ENCODE peak calls at places on chromosomes 3 and 15, in nine cellular contexts. X, U, E, W, V, T, I, R and Y are unnamed samples. For H3K4me1, the result is how much of the 10 kb centered on the place peaks cover.

GRCh38 chr3:153414972-153415371 is 252.9 kb downstream of the RAP2B start:
- DNase-seq in X (no peak), U (no peak), E (no peak), W (no peak), V (no peak), T (no peak), I (no peak), R (no peak), Y (no peak)

GRCh38 chr3:149245738-149246451 is 24.3 kb upstream of the CP start:
- DNase-seq in X (no peak), U (no peak), E (no peak), W (peak), V (no peak), T (peak), I (no peak), R (no peak), Y (no peak)

GRCh38 chr3:53222183-53222901 is 33.5 kb downstream of the TKT start:
- DNase-seq in X (no peak), U (no peak), E (no peak), W (no peak), V (no peak), T (no peak), I (no peak), R (no peak), Y (no peak)

GRCh38 chr3:127690823-127691452 is 18.2 kb downstream of the ABTB1 start:
- DNase-seq in X (peak), U (peak), E (peak), W (peak), V (no peak), T (peak), I (no peak), R (no peak), Y (peak)

GRCh38 chr3:180918542-180918941 is 6.1 kb downstream of the FXR1 start:
- DNase-seq in X (no peak), U (no peak), E (no peak), W (no peak), V (no peak), T (no peak), I (no peak), R (no peak), Y (no peak)

GRCh38 chr3:153285194-153285641 is 123.2 kb downstream of the RAP2B start:
- DNase-seq in X (no peak), U (no peak), E (no peak), W (peak), V (no peak), T (peak), I (no peak), R (no peak), Y (no peak)

GRCh38 chr3:38655708-38656300 is 6.3 kb upstream of the SCN5A start:
- DNase-seq in X (no peak), U (no peak), E (no peak), W (peak), V (no peak), T (peak), I (no peak), R (no peak), Y (no peak)

GRCh38 chr3:16013563-16013962 is 160.9 kb upstream of the GALNT15 start:
- DNase-seq in X (no peak), U (no peak), E (no peak), W (peak), V (no peak), T (peak), I (no peak), R (no peak), Y (no peak)

GRCh38 chr3:185176756-185177359 is 24.0 kb upstream of the C3orf70 start:
- DNase-seq in X (no peak), U (peak), E (no peak), W (peak), V (no peak), T (peak), I (peak), R (no peak), Y (no peak)

GRCh38 chr3:184691397-184692131 is 20.3 kb downstream of the MAGEF1 start:
- DNase-seq in X (peak), U (no peak), E (no peak), W (no peak), V (peak), T (peak), I (peak), R (no peak), Y (no peak)

GRCh38 chr3:184371570-184372018 is 6.4 kb downstream of the THPO start:
- DNase-seq in X (peak), U (peak), E (peak), W (peak), V (peak), T (peak), I (peak), R (no peak), Y (peak)

GRCh38 chr15:92636950-92637481 is 18.6 kb downstream of the FAM174B start:
- DNase-seq in X (no peak), U (no peak), E (no peak), W (no peak), V (no peak), T (no peak), I (no peak), R (peak), Y (no peak)

GRCh38 chr3:87359807-87360206 is 83.4 kb upstream of the POU1F1 start:
- DNase-seq in X (no peak), U (no peak), E (no peak), W (no peak), V (no peak), T (no peak), I (no peak), R (no peak), Y (no peak)

GRCh38 chr3:182621435-182622240 is 171.7 kb upstream of the ATP11B start:
- DNase-seq in X (no peak), U (no peak), E (no peak), W (peak), V (no peak), T (no peak), I (no peak), R (no peak), Y (no peak)
- H3K4me1 ChIP-seq in X (under half), U (under half), E (under half), W (under half), V (under half), T (under half), I (under half), R (under half), Y (under half)

GRCh38 chr15:66474140-66474539 is 23.4 kb downstream of the SNAPC5 start:
- DNase-seq in X (no peak), U (no peak), E (no peak), W (no peak), V (no peak), T (no peak), I (no peak), R (peak), Y (no peak)

GRCh38 chr15:66477011-66477410 is 20.6 kb downstream of the SNAPC5 start:
- DNase-seq in X (no peak), U (no peak), E (no peak), W (no peak), V (no peak), T (no peak), I (no peak), R (no peak), Y (no peak)

GRCh38 chr15:66476535-66476934 is 21.0 kb downstream of the SNAPC5 start:
- DNase-seq in X (no peak), U (no peak), E (no peak), W (no peak), V (no peak), T (no peak), I (no peak), R (no peak), Y (no peak)

GRCh38 chr15:66472176-66472999 is 25.2 kb downstream of the SNAPC5 start:
- DNase-seq in X (no peak), U (no peak), E (no peak), W (peak), V (peak), T (peak), I (no peak), R (no peak), Y (no peak)
- H3K27ac ChIP-seq in X (no peak), U (peak), E (no peak), W (no peak), V (no peak), T (peak), I (peak), R (peak), Y (no peak)

GRCh38 chr3:143171656-143172055 is 52.1 kb downstream of the CHST2 start:
- DNase-seq in X (no peak), U (no peak), E (no peak), W (no peak), V (no peak), T (peak), I (no peak), R (no peak), Y (no peak)

GRCh38 chr3:143170676-143171075 is 51.1 kb downstream of the CHST2 start:
- DNase-seq in X (no peak), U (no peak), E (no peak), W (peak), V (no peak), T (peak), I (no peak), R (no peak), Y (no peak)

GRCh38 chr3:143173242-143173641 is 53.7 kb downstream of the CHST2 start:
- DNase-seq in X (no peak), U (no peak), E (no peak), W (no peak), V (no peak), T (no peak), I (no peak), R (no peak), Y (no peak)

GRCh38 chr3:143171141-143171651 is 51.6 kb downstream of the CHST2 start:
- DNase-seq in X (no peak), U (no peak), E (no peak), W (peak), V (no peak), T (peak), I (no peak), R (no peak), Y (no peak)

GRCh38 chr3:143172313-143173054 is 52.9 kb downstream of the CHST2 start:
- DNase-seq in X (no peak), U (no peak), E (no peak), W (no peak), V (no peak), T (peak), I (no peak), R (no peak), Y (no peak)
- H3K4me1 ChIP-seq in X (under half), U (under half), E (under half), W (under half), V (under half), T (under half), I (under half), R (under half), Y (under half)

GRCh38 chr15:37115538-37115937 is 15.2 kb upstream of the MEIS2 start:
- DNase-seq in X (no peak), U (no peak), E (no peak), W (no peak), V (no peak), T (no peak), I (no peak), R (no peak), Y (no peak)

GRCh38 chr15:37109952-37110630 is 9.7 kb upstream of the MEIS2 start:
- DNase-seq in X (peak), U (peak), E (peak), W (no peak), V (no peak), T (peak), I (peak), R (no peak), Y (peak)

GRCh38 chr15:37111427-37111717 is 11.0 kb upstream of the MEIS2 start:
- DNase-seq in X (no peak), U (no peak), E (no peak), W (no peak), V (no peak), T (no peak), I (no peak), R (no peak), Y (no peak)

GRCh38 chr15:37112171-37112570 is 11.8 kb upstream of the MEIS2 start:
- DNase-seq in X (no peak), U (no peak), E (no peak), W (no peak), V (no peak), T (no peak), I (no peak), R (no peak), Y (no peak)

DNA sequence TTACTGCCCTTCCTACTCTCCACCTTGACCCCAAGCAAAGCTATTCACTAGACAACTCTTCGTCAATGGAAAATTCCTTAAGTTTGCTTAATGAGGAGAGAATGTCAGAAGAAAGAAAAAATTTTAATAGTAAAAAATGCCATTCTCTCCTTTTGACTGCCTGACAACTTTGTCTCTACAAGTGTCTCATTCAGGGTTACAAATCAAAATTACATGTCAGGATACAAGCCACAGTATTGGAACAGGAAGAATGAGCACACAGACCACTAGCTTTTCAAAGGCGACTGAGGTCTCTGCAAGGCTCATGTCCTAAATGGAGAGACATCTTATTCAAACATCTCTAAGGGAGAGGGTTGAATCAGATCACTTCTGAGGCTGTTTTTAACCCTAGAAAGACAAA is 12.6 kb upstream of the MEIS2 start:
- DNase-seq in X (no peak), U (no peak), E (no peak), W (no peak), V (no peak), T (no peak), I (no peak), R (no peak), Y (no peak)
- H3K27ac ChIP-seq in X (no peak), U (no peak), E (no peak), W (no peak), V (no peak), T (no peak), I (peak), R (no peak), Y (no peak)

DNA sequence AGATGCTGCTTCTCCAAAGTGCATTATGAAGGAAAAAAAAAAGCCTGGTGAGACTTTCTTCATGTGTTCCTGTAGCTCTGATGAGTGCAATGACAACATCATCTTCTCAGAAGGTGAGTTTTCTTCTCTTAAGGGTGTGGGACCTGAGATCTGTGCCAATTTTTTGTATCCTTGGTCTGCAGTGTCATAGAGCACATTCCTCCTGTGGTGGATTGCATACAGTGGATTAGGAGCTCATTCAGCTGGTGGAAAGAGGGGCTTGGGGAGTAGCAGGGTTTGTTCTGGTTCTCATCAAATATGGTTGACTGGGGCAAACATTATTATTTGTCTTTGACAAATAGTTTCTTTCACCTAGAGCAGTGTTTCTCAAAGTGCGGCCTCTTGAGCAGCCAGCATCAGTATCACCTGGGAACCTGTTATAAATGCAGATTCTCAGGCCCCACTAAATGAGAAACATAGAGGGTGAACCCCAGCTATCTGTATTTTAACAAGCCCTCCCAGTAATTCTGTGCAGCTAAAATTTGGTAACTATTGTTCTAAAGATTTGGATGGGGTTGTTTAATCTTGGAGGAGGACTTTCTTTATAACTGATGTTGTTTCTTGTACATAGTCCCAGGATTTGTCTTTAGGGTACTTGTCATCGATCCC is 44.1 kb downstream of the TGFBR2 start:
- DNase-seq in X (no peak), U (no peak), E (no peak), W (no peak), V (no peak), T (no peak), I (no peak), R (no peak), Y (no peak)
- H3K4me1 ChIP-seq in X (under half), U (half or more), E (under half), W (under half), V (under half), T (under half), I (under half), R (under half), Y (under half)

GRCh38 chr15:55348281-55348778 is 29.3 kb downstream of the PIGB start:
- DNase-seq in X (no peak), U (no peak), E (no peak), W (no peak), V (no peak), T (no peak), I (no peak), R (peak), Y (no peak)
- H3K27ac ChIP-seq in X (no peak), U (no peak), E (no peak), W (no peak), V (no peak), T (no peak), I (no peak), R (no peak), Y (no peak)

GRCh38 chr3:150736903-150737832 is 25.8 kb downstream of the SIAH2 start:
- DNase-seq in X (no peak), U (no peak), E (no peak), W (no peak), V (no peak), T (no peak), I (no peak), R (no peak), Y (no peak)

GRCh38 chr3:150738688-150739087 is 24.3 kb downstream of the SIAH2 start:
- DNase-seq in X (no peak), U (no peak), E (no peak), W (no peak), V (no peak), T (no peak), I (no peak), R (no peak), Y (no peak)

GRCh38 chr3:150736316-150736719 is 26.7 kb downstream of the SIAH2 start:
- DNase-seq in X (no peak), U (no peak), E (no peak), W (no peak), V (no peak), T (no peak), I (no peak), R (peak), Y (no peak)

GRCh38 chr3:150739200-150739863 is 23.6 kb downstream of the SIAH2 start:
- DNase-seq in X (no peak), U (no peak), E (no peak), W (no peak), V (no peak), T (no peak), I (no peak), R (no peak), Y (no peak)

DNA sequence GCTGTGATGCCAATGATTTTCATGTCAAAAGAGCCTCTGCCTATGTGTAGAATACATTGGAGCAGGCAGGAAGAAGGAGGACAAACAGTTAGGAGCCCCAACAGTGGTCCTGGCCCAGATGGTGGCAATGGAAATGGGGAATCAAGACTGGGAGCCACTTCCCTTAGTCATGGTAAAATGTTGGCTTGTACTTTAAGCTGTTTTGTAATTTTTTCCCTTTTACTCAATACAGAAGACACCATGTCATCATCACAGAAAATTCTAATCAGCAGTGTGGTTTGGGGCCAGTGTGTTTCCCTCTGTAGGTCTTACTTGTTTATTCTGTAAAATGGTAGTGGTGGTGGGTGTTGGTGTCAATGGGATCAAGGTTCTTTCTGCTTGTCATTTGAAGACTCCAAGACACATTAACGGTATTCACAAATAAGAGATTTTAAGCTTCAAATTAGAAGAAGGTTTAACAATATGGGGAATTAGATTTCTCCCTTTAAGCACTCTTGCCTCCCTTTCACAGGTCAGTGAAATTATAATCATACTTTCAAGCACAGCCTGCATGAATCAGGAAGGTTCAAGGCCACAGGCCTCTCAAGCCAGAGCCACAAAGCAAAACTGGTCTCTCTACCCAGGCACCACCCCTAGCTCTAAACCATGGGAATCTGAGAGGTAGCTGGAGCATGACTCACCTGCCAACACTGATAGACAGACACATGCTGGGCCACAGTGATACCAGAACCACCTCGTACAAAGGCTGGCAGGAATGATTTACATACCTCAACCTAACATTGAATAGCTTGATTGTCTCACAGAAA is 24.9 kb downstream of the SIAH2 start:
- DNase-seq in X (no peak), U (no peak), E (no peak), W (no peak), V (peak), T (peak), I (no peak), R (no peak), Y (no peak)
- H3K4me1 ChIP-seq in X (under half), U (half or more), E (half or more), W (under half), V (under half), T (under half), I (under half), R (under half), Y (under half)

GRCh38 chr15:40696228-40696627 is 1.3 kb downstream of the RAD51 start:
- DNase-seq in X (no peak), U (no peak), E (no peak), W (no peak), V (no peak), T (no peak), I (no peak), R (no peak), Y (no peak)
- H3K27ac ChIP-seq in X (no peak), U (no peak), E (no peak), W (no peak), V (no peak), T (peak), I (no peak), R (no peak), Y (no peak)

GRCh38 chr3:71724584-71725278 is 471 bp downstream of the EIF4E3 start:
- DNase-seq in X (peak), U (peak), E (peak), W (no peak), V (peak), T (no peak), I (peak), R (no peak), Y (no peak)
- H3K4me1 ChIP-seq in X (under half), U (under half), E (under half), W (under half), V (under half), T (under half), I (under half), R (under half), Y (under half)

DNA sequence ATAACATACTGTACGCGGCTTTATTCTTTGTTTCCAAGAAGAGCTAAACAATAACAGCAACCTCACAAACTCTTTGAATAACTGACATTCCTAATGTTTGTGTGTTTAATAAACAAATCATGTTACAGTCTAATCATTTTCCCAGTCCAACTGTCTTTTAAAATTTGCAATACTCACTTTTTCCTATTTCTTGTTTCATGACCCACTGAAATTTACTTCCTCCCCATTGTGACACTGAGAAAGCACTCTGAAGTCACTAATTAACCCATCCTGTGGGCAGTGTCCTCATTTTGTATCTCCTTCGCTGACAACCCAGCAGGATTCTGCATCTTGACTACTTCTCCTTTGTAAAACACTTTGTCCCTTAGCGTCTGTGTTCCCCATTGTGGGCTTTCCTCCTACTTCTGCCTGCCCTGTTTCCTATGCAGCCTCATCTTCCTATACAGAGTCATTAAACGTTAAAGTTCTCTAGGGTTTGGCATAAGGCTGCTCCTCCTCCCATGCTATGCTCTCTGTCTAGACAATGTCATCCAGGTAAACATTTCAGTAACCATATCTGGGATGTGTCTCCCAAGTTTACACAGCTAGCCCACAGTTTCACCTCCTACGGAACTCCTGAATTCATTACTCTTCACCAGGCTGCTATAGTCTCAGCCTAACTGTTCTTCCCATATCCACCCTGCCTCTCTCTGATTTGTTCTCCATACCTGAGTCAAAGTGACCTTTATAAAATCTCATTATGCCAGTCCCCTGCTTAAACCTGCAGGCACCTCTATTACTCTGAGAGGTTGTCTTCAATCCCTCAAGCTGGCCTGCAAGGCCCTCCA is 148.9 kb downstream of the GREM1 start:
- DNase-seq in X (no peak), U (no peak), E (no peak), W (no peak), V (no peak), T (no peak), I (no peak), R (no peak), Y (no peak)
- H3K27ac ChIP-seq in X (no peak), U (no peak), E (no peak), W (no peak), V (no peak), T (peak), I (no peak), R (no peak), Y (no peak)